ENCODE peak calls at places on chromosomes 7 and 10, in nine cellular contexts. A, D, J, U, E, T, I, O and Z are unnamed samples.

GRCh38 chr10:132192991-132193670 is 6.4 kb downstream of the DPYSL4 start:
- DNase-seq in A (no peak), D (no peak), J (peak; percentile 18), U (no peak), E (no peak), T (no peak), I (peak; percentile 41), O (no peak), Z (no peak)

GRCh38 chr7:30800785-30801252 is 29.6 kb downstream of the MINDY4 start:
- DNase-seq in A (peak; percentile 12), D (peak; percentile 11), J (peak; percentile 93), U (peak; percentile 60), E (peak; percentile 92), T (no peak), I (peak; percentile 41), O (peak; percentile 76), Z (peak; percentile 56)

GRCh38 chr7:117828831-117829230 is 44.4 kb downstream of the CTTNBP2 start:
- DNase-seq in A (no peak), D (no peak), J (peak; percentile 48), U (no peak), E (peak; percentile 13), T (no peak), I (no peak), O (no peak), Z (no peak)

GRCh38 chr7:20307901-20308300 is 22.8 kb upstream of the ITGB8 start:
- DNase-seq in A (no peak), D (no peak), J (no peak), U (no peak), E (no peak), T (no peak), I (no peak), O (no peak), Z (no peak)

GRCh38 chr7:18532813-18533212 is 37.3 kb downstream of the HDAC9 start:
- DNase-seq in A (no peak), D (no peak), J (no peak), U (no peak), E (no peak), T (no peak), I (no peak), O (no peak), Z (no peak)

GRCh38 chr7:140674356-140674800 is 1.6 kb downstream of the ADCK2 start:
- DNase-seq in A (no peak), D (no peak), J (no peak), U (no peak), E (no peak), T (no peak), I (no peak), O (no peak), Z (no peak)

GRCh38 chr7:30445770-30446169 is 32.8 kb downstream of the NOD1 start:
- DNase-seq in A (peak; percentile 43), D (peak; percentile 57), J (peak; percentile 54), U (no peak), E (no peak), T (peak; percentile 65), I (peak; percentile 19), O (no peak), Z (peak; percentile 95)

GRCh38 chr7:117458977-117459583 is 20.7 kb upstream of the CFTR start:
- DNase-seq in A (no peak), D (no peak), J (peak; percentile 34), U (no peak), E (peak; percentile 72), T (no peak), I (no peak), O (no peak), Z (no peak)